ENCODE peak calls at places on chromosomes 2 and 18, in six cellular contexts. One of them, this sample, is unnamed. For H3K27me3, the result is how much of the 10 kb centered on the place peaks cover.

GRCh38 chr2:56613254-56613653 is 429.5 kb downstream of the CCDC85A start:
- DNase-seq in suprapubic skin: no peak
- DNase-seq in left ventricle myocardium inferior: no peak
- DNase-seq in kidney epithelial cell: no peak
- DNase-seq in colonic mucosa: no peak
- DNase-seq in PC-3: no peak
- DNase-seq in this sample: peak

GRCh38 chr2:119227346-119227745 is 3.7 kb downstream of the STEAP3 start:
- DNase-seq in suprapubic skin: no peak
- DNase-seq in left ventricle myocardium inferior: no peak
- DNase-seq in kidney epithelial cell: no peak
- DNase-seq in colonic mucosa: no peak
- DNase-seq in PC-3: no peak
- DNase-seq in this sample: no peak

GRCh38 chr2:158745067-158745865 is 49.9 kb upstream of the DAPL1 start:
- DNase-seq in suprapubic skin: no peak
- DNase-seq in left ventricle myocardium inferior: peak
- DNase-seq in kidney epithelial cell: no peak
- DNase-seq in colonic mucosa: peak
- DNase-seq in PC-3: peak
- DNase-seq in this sample: no peak

GRCh38 chr2:55054476-55054875 is 4.2 kb upstream of the RTN4 start:
- DNase-seq in suprapubic skin: no peak
- DNase-seq in left ventricle myocardium inferior: no peak
- DNase-seq in kidney epithelial cell: no peak
- DNase-seq in colonic mucosa: no peak
- DNase-seq in PC-3: no peak
- DNase-seq in this sample: peak

GRCh38 chr2:8477511-8478132 is 204.2 kb upstream of the ID2 start:
- DNase-seq in suprapubic skin: peak
- DNase-seq in left ventricle myocardium inferior: no peak
- DNase-seq in kidney epithelial cell: peak
- DNase-seq in colonic mucosa: no peak
- DNase-seq in PC-3: peak
- DNase-seq in this sample: peak

GRCh38 chr2:165535443-165535842 is 65.9 kb downstream of the CSRNP3 start:
- DNase-seq in suprapubic skin: no peak
- DNase-seq in left ventricle myocardium inferior: no peak
- DNase-seq in kidney epithelial cell: no peak
- DNase-seq in colonic mucosa: no peak
- DNase-seq in PC-3: no peak
- DNase-seq in this sample: no peak

GRCh38 chr18:78776151-78776550 is 203.5 kb upstream of the SALL3 start:
- DNase-seq in suprapubic skin: peak
- DNase-seq in left ventricle myocardium inferior: no peak
- DNase-seq in kidney epithelial cell: no peak
- DNase-seq in colonic mucosa: no peak
- DNase-seq in PC-3: no peak
- DNase-seq in this sample: no peak

GRCh38 chr2:152611458-152612231 is 105.6 kb downstream of the PRPF40A start:
- DNase-seq in suprapubic skin: no peak
- DNase-seq in left ventricle myocardium inferior: peak
- DNase-seq in kidney epithelial cell: peak
- DNase-seq in colonic mucosa: peak
- DNase-seq in PC-3: no peak
- DNase-seq in this sample: peak

GRCh38 chr2:151808258-151809072 is 19.8 kb downstream of the ARL5A start:
- DNase-seq in suprapubic skin: no peak
- DNase-seq in left ventricle myocardium inferior: no peak
- DNase-seq in kidney epithelial cell: no peak
- DNase-seq in colonic mucosa: no peak
- DNase-seq in PC-3: peak
- DNase-seq in this sample: no peak

GRCh38 chr18:26546170-26546874 is 2.0 kb downstream of the KCTD1 start:
- DNase-seq in suprapubic skin: no peak
- DNase-seq in left ventricle myocardium inferior: no peak
- DNase-seq in kidney epithelial cell: no peak
- DNase-seq in colonic mucosa: no peak
- DNase-seq in PC-3: peak
- DNase-seq in this sample: no peak
- H3K4me3 ChIP-seq in suprapubic skin: peak
- H3K4me3 ChIP-seq in left ventricle myocardium inferior: peak
- H3K4me3 ChIP-seq in kidney epithelial cell: peak
- H3K4me3 ChIP-seq in colonic mucosa: no peak
- H3K4me3 ChIP-seq in PC-3: peak
- H3K4me3 ChIP-seq in this sample: no peak

GRCh38 chr2:180240774-180241173 is 233.7 kb upstream of the CWC22 start:
- DNase-seq in suprapubic skin: no peak
- DNase-seq in left ventricle myocardium inferior: no peak
- DNase-seq in kidney epithelial cell: no peak
- DNase-seq in colonic mucosa: no peak
- DNase-seq in PC-3: peak
- DNase-seq in this sample: no peak
- TF ChIP-seq CTCF in suprapubic skin: no peak
- TF ChIP-seq CTCF in left ventricle myocardium inferior: no peak
- TF ChIP-seq CTCF in kidney epithelial cell: peak
- TF ChIP-seq CTCF in colonic mucosa: no peak
- TF ChIP-seq CTCF in PC-3: peak
- TF ChIP-seq CTCF in this sample: peak

DNA sequence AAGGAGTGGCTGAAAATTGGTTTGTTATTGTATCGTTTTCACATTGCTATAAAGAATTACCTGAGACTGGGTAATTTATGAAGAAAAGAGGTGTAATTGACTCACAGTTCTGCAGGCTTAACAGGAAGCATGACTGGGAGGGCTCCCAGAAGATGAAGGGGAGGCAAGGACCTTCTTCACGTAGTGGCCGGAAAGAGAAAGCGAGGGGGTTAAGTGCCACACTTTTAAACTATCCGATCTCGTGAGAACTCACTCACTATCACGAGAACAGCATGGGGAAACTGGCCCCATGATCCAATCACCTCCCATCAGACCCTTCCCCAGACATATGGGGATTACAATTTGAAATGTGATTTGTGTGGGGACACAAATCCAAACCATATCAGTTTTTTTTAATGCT is 81.6 kb downstream of the FBXO15 start:
- DNase-seq in suprapubic skin: no peak
- DNase-seq in left ventricle myocardium inferior: no peak
- DNase-seq in kidney epithelial cell: no peak
- DNase-seq in colonic mucosa: no peak
- DNase-seq in PC-3: no peak
- DNase-seq in this sample: no peak
- H3K27me3 ChIP-seq in suprapubic skin: under half
- H3K27me3 ChIP-seq in left ventricle myocardium inferior: under half
- H3K27me3 ChIP-seq in kidney epithelial cell: under half
- H3K27me3 ChIP-seq in colonic mucosa: under half
- H3K27me3 ChIP-seq in PC-3: half or more
- H3K27me3 ChIP-seq in this sample: under half

GRCh38 chr2:68206779-68207178 is 45.6 kb downstream of the PPP3R1 start:
- DNase-seq in suprapubic skin: no peak
- DNase-seq in left ventricle myocardium inferior: no peak
- DNase-seq in kidney epithelial cell: no peak
- DNase-seq in colonic mucosa: no peak
- DNase-seq in PC-3: no peak
- DNase-seq in this sample: no peak

GRCh38 chr2:68200157-68200787 is 42.6 kb downstream of the PNO1 start:
- DNase-seq in suprapubic skin: no peak
- DNase-seq in left ventricle myocardium inferior: no peak
- DNase-seq in kidney epithelial cell: no peak
- DNase-seq in colonic mucosa: no peak
- DNase-seq in PC-3: no peak
- DNase-seq in this sample: no peak

DNA sequence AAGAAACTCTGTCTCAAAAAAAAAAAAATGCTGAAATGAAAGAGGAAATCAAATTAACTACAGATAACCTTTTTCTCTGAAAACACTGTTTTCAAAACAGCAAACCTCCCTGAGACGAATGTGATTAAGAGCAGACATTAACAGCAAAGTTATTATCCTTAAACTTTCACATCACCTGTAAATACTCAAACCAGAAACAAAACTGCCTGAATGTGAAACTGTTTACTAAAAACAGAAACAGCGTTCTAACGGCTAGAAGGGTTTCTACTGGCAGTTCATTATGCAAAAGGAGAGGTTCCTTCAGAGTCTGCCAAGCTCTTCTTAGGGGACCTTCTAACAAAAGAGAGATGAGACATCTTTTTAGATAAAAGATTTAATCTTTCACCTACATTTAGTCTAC is 45.9 kb downstream of the PNO1 start:
- DNase-seq in suprapubic skin: no peak
- DNase-seq in left ventricle myocardium inferior: no peak
- DNase-seq in kidney epithelial cell: no peak
- DNase-seq in colonic mucosa: no peak
- DNase-seq in PC-3: no peak
- DNase-seq in this sample: peak
- H3K4me3 ChIP-seq in suprapubic skin: no peak
- H3K4me3 ChIP-seq in left ventricle myocardium inferior: no peak
- H3K4me3 ChIP-seq in kidney epithelial cell: no peak
- H3K4me3 ChIP-seq in colonic mucosa: no peak
- H3K4me3 ChIP-seq in PC-3: no peak
- H3K4me3 ChIP-seq in this sample: peak

GRCh38 chr2:177211148-177211547 is 1.4 kb upstream of the HNRNPA3 start:
- DNase-seq in suprapubic skin: no peak
- DNase-seq in left ventricle myocardium inferior: no peak
- DNase-seq in kidney epithelial cell: no peak
- DNase-seq in colonic mucosa: no peak
- DNase-seq in PC-3: no peak
- DNase-seq in this sample: no peak

GRCh38 chr2:177217247-177217843 is 4.8 kb downstream of the HNRNPA3 start:
- DNase-seq in suprapubic skin: no peak
- DNase-seq in left ventricle myocardium inferior: no peak
- DNase-seq in kidney epithelial cell: no peak
- DNase-seq in colonic mucosa: no peak
- DNase-seq in PC-3: no peak
- DNase-seq in this sample: no peak

GRCh38 chr2:177211602-177212105 is 940 bp upstream of the HNRNPA3 start:
- DNase-seq in suprapubic skin: no peak
- DNase-seq in left ventricle myocardium inferior: no peak
- DNase-seq in kidney epithelial cell: no peak
- DNase-seq in colonic mucosa: no peak
- DNase-seq in PC-3: no peak
- DNase-seq in this sample: no peak

GRCh38 chr2:177212895-177213856 is 582 bp downstream of the HNRNPA3 start:
- DNase-seq in suprapubic skin: peak
- DNase-seq in left ventricle myocardium inferior: peak
- DNase-seq in kidney epithelial cell: peak
- DNase-seq in colonic mucosa: peak
- DNase-seq in PC-3: peak
- DNase-seq in this sample: peak

GRCh38 chr2:177212106-177212894 is at the start of gene HNRNPA3:
- DNase-seq in suprapubic skin: peak
- DNase-seq in left ventricle myocardium inferior: peak
- DNase-seq in kidney epithelial cell: peak
- DNase-seq in colonic mucosa: peak
- DNase-seq in PC-3: peak
- DNase-seq in this sample: peak
- TF ChIP-seq CTCF in suprapubic skin: peak
- TF ChIP-seq CTCF in left ventricle myocardium inferior: peak
- TF ChIP-seq CTCF in kidney epithelial cell: peak
- TF ChIP-seq CTCF in colonic mucosa: no peak
- TF ChIP-seq CTCF in PC-3: no peak
- TF ChIP-seq CTCF in this sample: peak

GRCh38 chr18:26655614-26656400 is 107.5 kb upstream of the KCTD1 start:
- DNase-seq in suprapubic skin: no peak
- DNase-seq in left ventricle myocardium inferior: peak
- DNase-seq in kidney epithelial cell: no peak
- DNase-seq in colonic mucosa: peak
- DNase-seq in PC-3: peak
- DNase-seq in this sample: no peak
- H3K27me3 ChIP-seq in suprapubic skin: under half
- H3K27me3 ChIP-seq in left ventricle myocardium inferior: under half
- H3K27me3 ChIP-seq in kidney epithelial cell: under half
- H3K27me3 ChIP-seq in colonic mucosa: under half
- H3K27me3 ChIP-seq in PC-3: under half
- H3K27me3 ChIP-seq in this sample: under half

GRCh38 chr2:32009479-32010256 is 1.1 kb downstream of the MEMO1 start:
- DNase-seq in suprapubic skin: no peak
- DNase-seq in left ventricle myocardium inferior: peak
- DNase-seq in kidney epithelial cell: no peak
- DNase-seq in colonic mucosa: peak
- DNase-seq in PC-3: peak
- DNase-seq in this sample: peak

GRCh38 chr2:32008811-32009478 is 1.9 kb downstream of the MEMO1 start:
- DNase-seq in suprapubic skin: no peak
- DNase-seq in left ventricle myocardium inferior: no peak
- DNase-seq in kidney epithelial cell: no peak
- DNase-seq in colonic mucosa: peak
- DNase-seq in PC-3: peak
- DNase-seq in this sample: no peak

GRCh38 chr2:32012872-32013271 is 2.1 kb upstream of the MEMO1 start:
- DNase-seq in suprapubic skin: no peak
- DNase-seq in left ventricle myocardium inferior: no peak
- DNase-seq in kidney epithelial cell: no peak
- DNase-seq in colonic mucosa: no peak
- DNase-seq in PC-3: no peak
- DNase-seq in this sample: no peak

GRCh38 chr2:32010670-32011565 is at the start of gene MEMO1:
- DNase-seq in suprapubic skin: peak
- DNase-seq in left ventricle myocardium inferior: peak
- DNase-seq in kidney epithelial cell: peak
- DNase-seq in colonic mucosa: peak
- DNase-seq in PC-3: peak
- DNase-seq in this sample: peak

DNA sequence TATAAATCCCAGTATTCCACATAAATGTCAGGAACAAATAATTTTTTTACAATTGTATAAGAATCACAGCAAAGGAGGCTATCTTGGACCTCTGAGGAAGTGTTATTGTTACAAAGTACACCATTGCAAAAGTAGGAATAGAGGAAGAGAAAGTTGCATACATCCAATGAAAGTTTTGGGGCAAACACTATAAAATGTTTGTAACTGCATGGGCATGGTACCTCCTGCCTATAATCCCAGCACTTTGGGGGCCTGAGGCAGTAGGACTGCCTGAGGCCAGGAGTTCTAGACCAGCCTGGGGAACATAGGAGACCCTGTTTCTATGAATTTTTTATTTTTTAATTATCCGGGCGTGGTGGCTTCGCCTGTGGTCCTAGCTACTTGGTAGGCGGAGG is 755 bp upstream of the MEMO1 start:
- DNase-seq in suprapubic skin: no peak
- DNase-seq in left ventricle myocardium inferior: no peak
- DNase-seq in kidney epithelial cell: no peak
- DNase-seq in colonic mucosa: no peak
- DNase-seq in PC-3: no peak
- DNase-seq in this sample: no peak
- H3K4me3 ChIP-seq in suprapubic skin: peak
- H3K4me3 ChIP-seq in left ventricle myocardium inferior: peak
- H3K4me3 ChIP-seq in kidney epithelial cell: no peak
- H3K4me3 ChIP-seq in colonic mucosa: peak
- H3K4me3 ChIP-seq in PC-3: peak
- H3K4me3 ChIP-seq in this sample: peak

GRCh38 chr2:192741889-192742288 is 547.2 kb upstream of the TMEFF2 start:
- DNase-seq in suprapubic skin: no peak
- DNase-seq in left ventricle myocardium inferior: no peak
- DNase-seq in kidney epithelial cell: no peak
- DNase-seq in colonic mucosa: no peak
- DNase-seq in PC-3: peak
- DNase-seq in this sample: no peak
- TF ChIP-seq CTCF in suprapubic skin: no peak
- TF ChIP-seq CTCF in left ventricle myocardium inferior: no peak
- TF ChIP-seq CTCF in kidney epithelial cell: peak
- TF ChIP-seq CTCF in colonic mucosa: no peak
- TF ChIP-seq CTCF in PC-3: peak
- TF ChIP-seq CTCF in this sample: no peak

This sample was measured in GM06990.